ENCODE peak calls at places on chromosomes 2 and 18, in eight cellular contexts. S, P, Y, W, U, Q, E and F are unnamed samples.

GRCh38 chr18:45106331-45106774 is 425.7 kb downstream of the SETBP1 start:
- DNase-seq in Y (peak), P (peak), E (no peak), S (no peak), U (peak), W (no peak), Q (no peak), F (peak)

GRCh38 chr2:100246163-100247145 is 75.8 kb downstream of the LONRF2 start:
- DNase-seq in Y (peak), W (no peak), E (no peak), P (no peak), Q (no peak), U (peak), S (no peak), F (no peak)

GRCh38 chr2:101440127-101440738 is 34.7 kb downstream of the RFX8 start:
- DNase-seq in W (no peak), U (peak), Y (peak), P (no peak), S (peak), Q (peak), E (no peak), F (no peak)

GRCh38 chr2:314561-315336 is 26.9 kb upstream of the ALKAL2 start:
- DNase-seq in U (no peak), Q (peak), S (no peak), Y (no peak), W (no peak), P (no peak), E (no peak), F (no peak)

GRCh38 chr2:47078541-47079482 is 76.3 kb downstream of the STPG4 start:
- DNase-seq in E (no peak), W (no peak), S (no peak), P (peak), Y (no peak), U (peak), Q (no peak), F (no peak)

GRCh38 chr18:36537289-36537688 is 239.8 kb downstream of the FHOD3 start:
- DNase-seq in U (no peak), S (no peak), P (no peak), Q (no peak), Y (no peak), W (no peak), E (no peak), F (no peak)

GRCh38 chr2:152376968-152377367 is 42.0 kb downstream of the FMNL2 start:
- DNase-seq in Q (no peak), Y (peak), S (no peak), U (no peak), P (no peak), W (no peak), E (no peak), F (no peak)

GRCh38 chr2:226655871-226656270 is 143.7 kb downstream of the IRS1 start:
- DNase-seq in Q (no peak), E (no peak), W (no peak), Y (peak), S (no peak), P (no peak), U (peak), F (no peak)

GRCh38 chr2:233360771-233361176 is 6.5 kb downstream of the DGKD start:
- DNase-seq in Y (no peak), P (no peak), Q (no peak), U (no peak), E (no peak), S (no peak), W (no peak), F (no peak)

GRCh38 chr2:135076556-135076955 is 24.5 kb downstream of the RAB3GAP1 start:
- DNase-seq in S (no peak), Q (no peak), W (no peak), U (no peak), Y (no peak), P (no peak), E (no peak), F (no peak)

GRCh38 chr2:33777791-33778190 is 178.7 kb upstream of the FAM98A start:
- DNase-seq in W (no peak), P (no peak), S (no peak), Y (no peak), E (no peak), Q (no peak), U (no peak), F (no peak)

GRCh38 chr18:59909289-59910036 is 9.7 kb downstream of the PMAIP1 start:
- DNase-seq in U (peak), S (no peak), P (no peak), E (no peak), W (no peak), Y (peak), Q (no peak), F (no peak)

GRCh38 chr2:138767101-138767500 is 13.1 kb downstream of the NXPH2 start:
- DNase-seq in U (no peak), W (no peak), Q (no peak), S (no peak), P (no peak), Y (no peak), E (no peak), F (no peak)

GRCh38 chr2:45816273-45816672 is 164.8 kb downstream of the PRKCE start:
- DNase-seq in P (no peak), E (no peak), Y (peak), U (no peak), Q (no peak), S (no peak), W (no peak), F (no peak)

GRCh38 chr2:100731535-100731981 is 88.4 kb upstream of the NPAS2 start:
- DNase-seq in S (no peak), Y (peak), W (no peak), P (no peak), E (peak), U (no peak), Q (no peak), F (no peak)

GRCh38 chr2:42767080-42767898 is 3.4 kb upstream of the OXER1 start:
- DNase-seq in Q (peak), U (no peak), W (no peak), P (no peak), E (no peak), S (no peak), Y (no peak), F (no peak)

GRCh38 chr2:235358981-235359471 is 134.8 kb upstream of the AGAP1 start:
- DNase-seq in P (no peak), Y (no peak), Q (no peak), W (no peak), U (no peak), E (no peak), S (no peak), F (no peak)

GRCh38 chr2:168780671-168781071 is 21.8 kb upstream of the NOSTRIN start:
- DNase-seq in S (no peak), W (no peak), U (no peak), Q (no peak), P (no peak), E (no peak), Y (no peak), F (no peak)

GRCh38 chr2:145185696-145186095 is 665.8 kb upstream of the ZEB2 start:
- DNase-seq in Q (no peak), U (no peak), P (no peak), E (peak), W (no peak), Y (no peak), S (peak), F (no peak)